ENCODE peak calls at places on chromosomes 4 and X, in five cellular contexts. B is endothelial cell of umbilical vein, L is PC-3, E is mammary epithelial cell, O is endodermal cell. W is an unnamed sample. For H3K4me1, the result is how much of the 10 kb centered on the place peaks cover.

GRCh38 chr4:16843831-16844508 is 54.5 kb downstream of the LDB2 start:
- DNase-seq in E (no peak), L (no peak), B (peak), O (no peak), W (peak)

GRCh38 chr4:52718123-52718522 is 33.1 kb downstream of the ERVMER34-1 start:
- DNase-seq in B (peak), L (peak), O (no peak), E (peak), W (no peak)

GRCh38 chr4:3346146-3346545 is 53.3 kb downstream of the RGS12 start:
- DNase-seq in E (peak), B (peak), L (peak), O (peak), W (peak)

GRCh38 chr4:152540293-152540674 is 4.4 kb upstream of the FBXW7 start:
- DNase-seq in E (no peak), B (no peak), L (no peak), O (peak), W (no peak)

GRCh38 chr4:185933078-185933581 is 121.1 kb upstream of the SORBS2 start:
- DNase-seq in B (peak), L (peak), O (no peak), E (peak), W (peak)

GRCh38 chrX:15761564-15762191 is 23.6 kb downstream of the CA5B start:
- DNase-seq in L (peak), E (no peak), O (peak), B (peak), W (peak)

GRCh38 chr4:29762151-29762550 is 958.0 kb upstream of the PCDH7 start:
- DNase-seq in B (no peak), E (no peak), O (no peak), L (no peak), W (no peak)

GRCh38 chrX:4708970-4709760 is 995.7 kb upstream of the PRKX start:
- DNase-seq in O (no peak), L (peak), E (no peak), B (no peak), W (no peak)

GRCh38 chr4:77332696-77333270 is 175.8 kb downstream of the CCNG2 start:
- DNase-seq in B (no peak), L (no peak), O (no peak), E (peak), W (no peak)

GRCh38 chrX:103405009-103405333 is 28.6 kb downstream of the BEX3 start:
- DNase-seq in E (no peak), L (no peak), O (no peak), B (no peak), W (no peak)

GRCh38 chr4:22850630-22851029 is 157.9 kb downstream of the GBA3 start:
- DNase-seq in O (no peak), L (no peak), E (no peak), B (no peak), W (no peak)

GRCh38 chrX:129771266-129771995 is 8.3 kb upstream of the SASH3 start:
- DNase-seq in E (no peak), B (no peak), O (no peak), L (no peak), W (no peak)

GRCh38 chrX:101429934-101430333 is 21.9 kb downstream of the HNRNPH2 start:
- DNase-seq in B (no peak), O (no peak), L (peak), E (no peak), W (peak)

GRCh38 chr4:67565284-67565683 is 6.8 kb downstream of the STAP1 start:
- DNase-seq in B (no peak), L (no peak), O (no peak), E (no peak), W (peak)

GRCh38 chr4:125097729-125098128 is 217.0 kb upstream of the FAT4 start:
- DNase-seq in L (no peak), B (peak), E (no peak), O (no peak), W (no peak)

GRCh38 chr4:97656034-97656720 is 487.1 kb downstream of the STPG2 start:
- DNase-seq in E (peak), B (no peak), O (no peak), L (peak), W (peak)

GRCh38 chr4:88280228-88280795 is 4.0 kb downstream of the PPM1K start:
- DNase-seq in E (no peak), O (no peak), B (no peak), L (no peak), W (no peak)

GRCh38 chrX:103063191-103063845 is 653 bp downstream of the BEX1 start:
- DNase-seq in B (peak), E (peak), O (peak), L (peak), W (peak)

GRCh38 chr4:128590773-128591172 is 218.7 kb upstream of the JADE1 start:
- DNase-seq in E (no peak), L (no peak), B (no peak), O (no peak), W (no peak)

GRCh38 chrX:115147220-115147619 is 42.0 kb upstream of the RBMXL3 start:
- DNase-seq in O (no peak), B (peak), E (peak), L (peak), W (peak)

GRCh38 chrX:48540015-48540350 is 469 bp downstream of the TBC1D25 start:
- DNase-seq in O (no peak), B (peak), L (no peak), E (peak), W (peak)

GRCh38 chrX:131322646-131323045 is 33.5 kb upstream of the IGSF1 start:
- DNase-seq in L (no peak), E (no peak), O (no peak), B (peak), W (no peak)

GRCh38 chrX:136691028-136691809 is 43.3 kb downstream of the CD40LG start:
- DNase-seq in L (peak), E (peak), B (no peak), O (no peak), W (no peak)

GRCh38 chrX:7996414-7996813 is 69.2 kb upstream of the PNPLA4 start:
- DNase-seq in B (peak), E (peak), L (peak), O (peak), W (peak)

GRCh38 chrX:154040307-154040756 is 20.6 kb upstream of the IRAK1 start:
- DNase-seq in B (peak), O (no peak), L (no peak), E (peak), W (peak)

GRCh38 chrX:154037754-154038153 is 18.1 kb upstream of the IRAK1 start:
- DNase-seq in B (no peak), L (no peak), E (no peak), O (no peak), W (no peak)

GRCh38 chrX:154043003-154043402 is 23.3 kb upstream of the IRAK1 start:
- DNase-seq in E (peak), L (no peak), B (no peak), O (no peak), W (peak)

GRCh38 chrX:154039577-154039976 is 19.9 kb upstream of the IRAK1 start:
- DNase-seq in O (no peak), L (no peak), B (no peak), E (no peak), W (no peak)

GRCh38 chrX:154040863-154041262 is 21.2 kb upstream of the IRAK1 start:
- DNase-seq in B (no peak), E (no peak), L (no peak), O (no peak), W (no peak)
- H3K4me1 ChIP-seq in B (under half), E (under half), L (under half), O (under half), W (half or more)

DNA sequence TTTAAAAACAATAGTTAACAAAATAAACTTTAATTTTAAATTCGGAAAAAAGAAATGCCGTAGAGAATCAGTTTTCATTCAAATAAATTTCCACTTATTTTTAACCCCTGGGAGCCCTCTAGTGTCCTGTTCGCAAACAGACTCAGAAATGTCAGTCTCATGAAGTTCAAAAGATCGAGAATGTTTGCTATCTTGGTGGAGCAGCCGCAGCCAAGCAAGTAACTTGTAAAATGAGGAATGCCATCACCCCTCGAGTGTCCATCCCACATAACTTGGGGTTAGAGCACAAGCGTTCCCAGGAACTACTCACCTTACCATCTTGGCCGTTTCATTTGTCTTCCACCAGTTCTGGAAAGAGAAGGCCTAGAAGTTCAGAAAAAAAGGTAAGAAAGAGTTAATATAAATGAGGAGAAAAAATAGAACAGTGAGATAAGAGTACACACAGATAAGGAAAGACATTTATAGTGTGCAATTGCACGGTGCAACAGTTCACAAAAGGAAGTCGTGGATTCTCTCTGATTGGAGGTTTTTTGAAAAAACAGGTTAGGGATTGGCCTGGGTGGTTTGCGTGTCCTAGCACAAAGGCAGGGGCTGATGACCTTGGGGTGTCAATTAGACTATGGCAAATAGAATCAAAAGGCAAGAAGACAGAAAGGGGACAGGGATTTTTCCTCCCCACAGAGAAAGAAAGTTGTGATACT is at the start of gene GASK1B:
- DNase-seq in L (peak), B (peak), E (peak), O (peak), W (peak)
- H3K4me3 ChIP-seq in L (peak), B (peak), E (peak), O (no peak), W (peak)

GRCh38 chrX:107715331-107716044 is 60.1 kb downstream of the TSC22D3 start:
- DNase-seq in O (peak), L (no peak), E (peak), B (no peak), W (peak)
- H3K9ac ChIP-seq in O (no peak), L (peak), E (peak), B (peak), W (peak)

DNA sequence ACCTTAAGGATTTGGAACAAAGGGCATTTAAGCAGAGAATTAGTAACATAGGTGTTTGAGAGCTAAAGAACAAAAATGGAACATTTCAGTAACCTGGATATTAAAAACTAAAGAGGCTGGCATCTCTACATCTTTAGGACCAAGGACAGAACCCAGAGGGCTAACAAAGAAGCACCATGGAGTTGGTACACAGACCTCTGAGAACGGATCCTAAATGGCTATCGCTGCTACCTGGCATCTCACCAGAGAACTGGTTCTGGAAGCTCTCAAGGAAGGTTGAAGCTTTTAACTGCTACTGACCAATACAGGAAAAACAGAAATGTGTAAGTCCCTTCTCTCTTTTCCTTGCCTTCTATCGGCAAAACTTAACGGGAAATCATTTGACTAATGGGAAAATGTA is 118.4 kb upstream of the TLL1 start:
- DNase-seq in O (no peak), L (no peak), B (no peak), E (no peak), W (no peak)
- H3K4me1 ChIP-seq in O (under half), L (under half), B (under half), E (under half), W (under half)

GRCh38 chr4:41363384-41363981 is 106.8 kb downstream of the UCHL1 start:
- DNase-seq in B (peak), L (peak), O (peak), E (no peak), W (peak)

GRCh38 chr4:41360214-41360910 is 103.6 kb downstream of the UCHL1 start:
- DNase-seq in B (peak), L (peak), O (peak), E (peak), W (peak)

GRCh38 chr4:41362647-41363383 is 106.1 kb downstream of the UCHL1 start:
- DNase-seq in L (no peak), B (no peak), O (peak), E (no peak), W (no peak)

GRCh38 chr4:41360911-41361830 is 104.4 kb downstream of the UCHL1 start:
- DNase-seq in O (peak), E (peak), L (peak), B (peak), W (peak)

GRCh38 chr4:41361831-41362646 is 105.3 kb downstream of the UCHL1 start:
- DNase-seq in B (peak), O (no peak), L (peak), E (no peak), W (no peak)
- H3K4me3 ChIP-seq in B (no peak), O (peak), L (peak), E (no peak), W (peak)